ENCODE peak calls at places on chromosomes 11 and 22, in nine cellular contexts. V is stomach, M is ovary, Y is IMR-90, K is prostate gland, C is suprapubic skin, Z is tibial nerve, B is A549, N is heart left ventricle. T is an unnamed sample.
A peak's percentile ranks its signal among the peaks of the same experiment; 100 is the strongest.

GRCh38 chr11:62505784-62506145 is 40.8 kb downstream of the AHNAK start:
- DNase-seq in V (no peak), M (no peak), Y (no peak), K (no peak), C (no peak), Z (no peak), B (no peak), N (no peak), T (no peak)

GRCh38 chr11:92432515-92432914 is 207.9 kb downstream of the FAT3 start:
- DNase-seq in V (no peak), M (no peak), Y (no peak), K (no peak), C (no peak), Z (no peak), B (no peak), N (no peak), T (no peak)

GRCh38 chr11:123166095-123166559 is 28.9 kb downstream of the CLMP start:
- DNase-seq in V (no peak), M (peak; percentile 85), Y (peak; percentile 97), K (no peak), C (no peak), Z (peak; percentile 40), B (peak; percentile 32), N (no peak), T (no peak)

GRCh38 chr11:86219291-86220193 is 25.0 kb upstream of the EED start:
- DNase-seq in V (no peak), M (no peak), Y (no peak), K (no peak), C (no peak), Z (no peak), B (no peak), N (no peak), T (no peak)

GRCh38 chr11:130118636-130119387 is 40.8 kb upstream of the ST14 start:
- DNase-seq in V (no peak), M (no peak), Y (no peak), K (no peak), C (no peak), Z (no peak), B (no peak), N (no peak), T (no peak)

GRCh38 chr11:88402192-88402715 is 64.7 kb upstream of the CTSC start:
- DNase-seq in V (no peak), M (no peak), Y (peak; percentile 90), K (no peak), C (no peak), Z (no peak), B (peak; percentile 40), N (no peak), T (no peak)

GRCh38 chr11:47765086-47765485 is 2.1 kb downstream of the FNBP4 start:
- DNase-seq in V (no peak), M (no peak), Y (peak; percentile 13), K (no peak), C (no peak), Z (no peak), B (no peak), N (no peak), T (no peak)

GRCh38 chr11:67411785-67412152 is 3.7 kb upstream of the CARNS1 start:
- DNase-seq in V (no peak), M (no peak), Y (no peak), K (no peak), C (no peak), Z (no peak), B (no peak), N (no peak), T (no peak)

GRCh38 chr22:33726294-33726711 is 194.0 kb downstream of the LARGE1 start:
- DNase-seq in V (no peak), M (no peak), Y (peak; percentile 85), K (peak; percentile 23), C (no peak), Z (no peak), B (peak; percentile 9), N (no peak), T (peak; percentile 24)

GRCh38 chr11:33329705-33330329 is 72.6 kb downstream of the HIPK3 start:
- DNase-seq in V (peak; percentile 55), M (no peak), Y (peak; percentile 72), K (peak; percentile 45), C (no peak), Z (peak; percentile 21), B (peak; percentile 76), N (no peak), T (peak; percentile 12)

GRCh38 chr22:37726240-37726887 is 29.5 kb downstream of the TRIOBP start:
- DNase-seq in V (no peak), M (peak; percentile 52), Y (peak; percentile 55), K (no peak), C (no peak), Z (no peak), B (no peak), N (no peak), T (peak; percentile 51)

GRCh38 chr22:35538801-35539321 is 1.8 kb upstream of the RASD2 start:
- DNase-seq in V (no peak), M (no peak), Y (no peak), K (no peak), C (no peak), Z (no peak), B (peak; percentile 44), N (no peak), T (peak; percentile 40)

GRCh38 chr11:122097419-122098001 is 18.5 kb downstream of the BLID start:
- DNase-seq in V (no peak), M (no peak), Y (peak; percentile 47), K (peak; percentile 10), C (no peak), Z (peak; percentile 27), B (no peak), N (no peak), T (no peak)

GRCh38 chr11:63979426-63979825 is 5.0 kb downstream of the COX8A start:
- DNase-seq in V (no peak), M (no peak), Y (no peak), K (no peak), C (no peak), Z (no peak), B (no peak), N (no peak), T (no peak)

GRCh38 chr11:63978551-63979235 is 4.3 kb downstream of the COX8A start:
- DNase-seq in V (no peak), M (no peak), Y (no peak), K (peak; percentile 36), C (no peak), Z (no peak), B (no peak), N (no peak), T (no peak)

GRCh38 chr11:63970902-63971301 is 3.5 kb upstream of the COX8A start:
- DNase-seq in V (no peak), M (no peak), Y (no peak), K (no peak), C (no peak), Z (no peak), B (no peak), N (no peak), T (no peak)

DNA sequence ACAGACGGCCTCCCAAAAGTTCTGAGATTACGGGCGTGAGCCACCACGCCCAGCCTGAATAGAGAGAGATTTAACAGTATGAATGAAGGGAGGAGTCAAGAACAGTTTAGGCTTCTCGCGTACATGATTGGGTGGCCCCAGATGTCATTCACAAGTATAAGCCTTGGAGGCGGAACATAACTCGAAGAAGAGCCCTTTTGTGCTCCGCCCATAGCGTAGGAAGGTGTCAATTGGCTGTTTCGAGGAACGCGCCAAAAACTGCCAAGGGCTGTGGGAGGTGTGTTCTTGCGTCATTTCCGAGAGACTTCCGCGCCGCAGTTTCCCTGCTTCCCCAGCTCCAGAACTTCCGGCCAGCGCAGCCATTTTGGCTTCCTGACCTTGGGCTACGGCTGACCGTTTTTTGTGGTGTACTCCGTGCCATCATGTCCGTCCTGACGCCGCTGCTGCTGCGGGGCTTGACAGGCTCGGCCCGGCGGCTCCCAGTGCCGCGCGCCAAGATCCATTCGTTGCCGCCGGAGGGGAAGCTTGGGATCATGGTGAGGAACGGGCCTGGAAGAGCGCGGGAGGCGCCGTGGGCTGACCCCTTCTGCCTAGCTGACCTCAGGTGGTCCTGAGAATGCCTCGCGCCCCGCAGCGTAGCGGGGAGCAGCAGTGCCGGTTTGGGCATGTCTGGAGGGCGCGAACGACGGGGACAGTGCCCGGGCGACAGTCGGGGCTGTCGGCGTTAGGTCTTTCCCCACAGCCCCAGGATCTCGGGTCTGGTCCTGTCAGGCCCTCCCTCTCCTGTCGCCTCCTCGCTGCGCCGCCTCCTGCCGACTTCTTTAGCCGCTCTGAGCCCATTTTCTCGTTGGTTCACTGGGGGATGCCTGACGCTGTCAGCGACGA is at the start of gene COX8A:
- DNase-seq in V (peak; percentile 98), M (peak; percentile 97), Y (peak; percentile 100), K (peak; percentile 99), C (peak; percentile 99), Z (peak; percentile 99), B (peak; percentile 100), N (peak; percentile 99), T (peak; percentile 93)
- TF ChIP-seq POLR2A in V (no peak), M (peak; percentile 79), Y (peak; percentile 62), K (peak; percentile 48), C (peak; percentile 66), Z (peak; percentile 54), B (peak; percentile 74), N (peak; percentile 69), T (peak; percentile 84)

GRCh38 chr11:10931761-10932700 is 74.2 kb upstream of the ZBED5 start:
- DNase-seq in V (no peak), M (peak; percentile 67), Y (no peak), K (peak; percentile 81), C (no peak), Z (no peak), B (peak; percentile 55), N (no peak), T (peak; percentile 65)
- TF ChIP-seq POLR2A in V (no peak), M (no peak), Y (no peak), K (no peak), C (no peak), Z (no peak), B (peak; percentile 40), N (no peak), T (no peak)

GRCh38 chr11:70601861-70602575 is 203.7 kb downstream of the CTTN start:
- DNase-seq in V (no peak), M (no peak), Y (no peak), K (no peak), C (no peak), Z (no peak), B (no peak), N (no peak), T (no peak)
- TF ChIP-seq POLR2A in V (no peak), M (no peak), Y (no peak), K (no peak), C (no peak), Z (no peak), B (no peak), N (no peak), T (no peak)

GRCh38 chr11:72228844-72229231 is 4.3 kb downstream of the INPPL1 start:
- DNase-seq in V (peak; percentile 8), M (no peak), Y (no peak), K (no peak), C (peak; percentile 69), Z (no peak), B (no peak), N (no peak), T (no peak)
- TF ChIP-seq POLR2A in V (no peak), M (no peak), Y (no peak), K (no peak), C (no peak), Z (no peak), B (no peak), N (no peak), T (no peak)

T was measured in H54.